ENCODE peak calls at places on chromosome 11, in eight cellular contexts. J, F, E, Q, P, V, H and M are unnamed samples.

GRCh38 chr11:89489930-89490329 is 1.2 kb downstream of the NOX4 start:
- DNase-seq in J (no peak), F (no peak), E (no peak), Q (no peak), P (no peak), V (no peak), H (no peak), M (no peak)

GRCh38 chr11:108241370-108242037 is 18.6 kb downstream of the ATM start:
- DNase-seq in J (no peak), F (no peak), E (no peak), Q (no peak), P (no peak), V (no peak), H (no peak), M (no peak)

GRCh38 chr11:100316990-100317389 is 370.1 kb upstream of the ARHGAP42 start:
- DNase-seq in J (no peak), F (no peak), E (no peak), Q (no peak), P (no peak), V (no peak), H (no peak), M (no peak)

GRCh38 chr11:30879322-30880020 is 293.3 kb upstream of the MPPED2 start:
- DNase-seq in J (no peak), F (no peak), E (no peak), Q (no peak), P (no peak), V (no peak), H (no peak), M (no peak)

GRCh38 chr11:20327377-20327776 is 36.1 kb upstream of the HTATIP2 start:
- DNase-seq in J (no peak), F (no peak), E (no peak), Q (no peak), P (no peak), V (no peak), H (no peak), M (no peak)

GRCh38 chr11:63478896-63479295 is 12.1 kb downstream of the PLAAT5 start:
- DNase-seq in J (no peak), F (no peak), E (peak), Q (peak), P (peak), V (peak), H (peak), M (peak)

GRCh38 chr11:68146704-68147474 is 25.7 kb upstream of the CHKA start:
- DNase-seq in J (peak), F (peak), E (peak), Q (peak), P (no peak), V (no peak), H (no peak), M (no peak)

GRCh38 chr11:17827006-17827405 is 92.4 kb downstream of the KCNC1 start:
- DNase-seq in J (no peak), F (no peak), E (no peak), Q (no peak), P (no peak), V (no peak), H (no peak), M (no peak)

GRCh38 chr11:116946414-116946813 is 109.0 kb upstream of the APOA1 start:
- DNase-seq in J (no peak), F (no peak), E (no peak), Q (no peak), P (no peak), V (no peak), H (no peak), M (no peak)

GRCh38 chr11:22567759-22568158 is 57.9 kb downstream of the FANCF start:
- DNase-seq in J (no peak), F (no peak), E (no peak), Q (no peak), P (no peak), V (no peak), H (no peak), M (no peak)

GRCh38 chr11:119864836-119865235 is 135.8 kb upstream of the NECTIN1 start:
- DNase-seq in J (no peak), F (no peak), E (no peak), Q (no peak), P (no peak), V (no peak), H (no peak), M (no peak)

GRCh38 chr11:60899021-60899936 is 7.1 kb downstream of the PRPF19 start:
- DNase-seq in J (no peak), F (no peak), E (no peak), Q (peak), P (no peak), V (no peak), H (no peak), M (peak)

GRCh38 chr11:117300301-117300700 is 9.2 kb downstream of the BACE1-AS start:
- DNase-seq in J (peak), F (peak), E (no peak), Q (no peak), P (no peak), V (peak), H (no peak), M (peak)

GRCh38 chr11:79160786-79161403 is 279.9 kb downstream of the TENM4 start:
- DNase-seq in J (no peak), F (no peak), E (no peak), Q (no peak), P (no peak), V (no peak), H (no peak), M (no peak)

GRCh38 chr11:71204294-71204693 is 48.1 kb downstream of the SHANK2 start:
- DNase-seq in J (peak), F (no peak), E (no peak), Q (no peak), P (no peak), V (no peak), H (no peak), M (no peak)

GRCh38 chr11:124075841-124076571 is 34.9 kb upstream of the OR10G7 start:
- DNase-seq in J (peak), F (peak), E (no peak), Q (no peak), P (no peak), V (no peak), H (no peak), M (peak)

GRCh38 chr11:69221086-69221485 is 65.4 kb downstream of the SMIM38 start:
- DNase-seq in J (no peak), F (no peak), E (no peak), Q (no peak), P (no peak), V (no peak), H (no peak), M (no peak)

GRCh38 chr11:117786099-117786870 is 10.7 kb downstream of the DSCAML1 start:
- DNase-seq in J (no peak), F (no peak), E (no peak), Q (no peak), P (no peak), V (no peak), H (no peak), M (no peak)

GRCh38 chr11:76669901-76670474 is 559 bp downstream of the LRRC32 start:
- DNase-seq in J (peak), F (peak), E (no peak), Q (no peak), P (no peak), V (peak), H (no peak), M (no peak)

GRCh38 chr11:117859061-117859460 is 17.4 kb downstream of the FXYD6 start:
- DNase-seq in J (no peak), F (no peak), E (no peak), Q (no peak), P (no peak), V (peak), H (no peak), M (no peak)

GRCh38 chr11:1566381-1567051 is 5.6 kb downstream of the DUSP8 start:
- DNase-seq in J (peak), F (no peak), E (no peak), Q (no peak), P (no peak), V (no peak), H (no peak), M (no peak)

GRCh38 chr11:40054631-40055030 is 1404.8 kb downstream of the LRRC4C start:
- DNase-seq in J (no peak), F (no peak), E (no peak), Q (no peak), P (no peak), V (no peak), H (no peak), M (no peak)

GRCh38 chr11:34190192-34191139 is 85.0 kb downstream of the NAT10 start:
- DNase-seq in J (no peak), F (no peak), E (no peak), Q (no peak), P (no peak), V (no peak), H (no peak), M (no peak)

GRCh38 chr11:119352857-119353260 is 6.4 kb upstream of the MFRP start:
- DNase-seq in J (peak), F (no peak), E (no peak), Q (no peak), P (no peak), V (no peak), H (no peak), M (no peak)

GRCh38 chr11:69647349-69647748 is 6.4 kb downstream of the CCND1 start:
- DNase-seq in J (peak), F (no peak), E (no peak), Q (no peak), P (no peak), V (no peak), H (no peak), M (no peak)

GRCh38 chr11:2928605-2929510 is at the start of gene PHLDA2:
- DNase-seq in J (peak), F (peak), E (no peak), Q (peak), P (peak), V (no peak), H (peak), M (no peak)

GRCh38 chr11:2790581-2790925 is 90.8 kb upstream of the KCNQ1OT1 start:
- DNase-seq in J (no peak), F (no peak), E (no peak), Q (no peak), P (no peak), V (peak), H (no peak), M (no peak)

GRCh38 chr11:76670475-76671235 is at the start of gene LRRC32:
- DNase-seq in J (peak), F (peak), E (no peak), Q (peak), P (no peak), V (peak), H (no peak), M (no peak)

GRCh38 chr11:10931761-10932700 is 74.2 kb upstream of the ZBED5 start:
- DNase-seq in J (peak), F (peak), E (no peak), Q (no peak), P (no peak), V (peak), H (no peak), M (no peak)

GRCh38 chr11:2884424-2884815 is 1.2 kb downstream of the CDKN1C start:
- DNase-seq in J (peak), F (peak), E (no peak), Q (peak), P (no peak), V (peak), H (no peak), M (no peak)

GRCh38 chr11:94814238-94814976 is 46.3 kb downstream of the AMOTL1 start:
- DNase-seq in J (no peak), F (no peak), E (no peak), Q (no peak), P (no peak), V (peak), H (no peak), M (no peak)

GRCh38 chr11:115939104-115939503 is 434.9 kb upstream of the CADM1 start:
- DNase-seq in J (no peak), F (no peak), E (no peak), Q (no peak), P (no peak), V (no peak), H (no peak), M (no peak)

GRCh38 chr11:120134931-120135228 is 3.0 kb downstream of the TRIM29 start:
- DNase-seq in J (peak), F (no peak), E (no peak), Q (no peak), P (no peak), V (peak), H (no peak), M (no peak)

GRCh38 chr11:3135491-3136440 is 29.3 kb downstream of the OSBPL5 start:
- DNase-seq in J (peak), F (peak), E (no peak), Q (no peak), P (no peak), V (peak), H (no peak), M (no peak)

GRCh38 chr11:68021167-68021787 is 9.2 kb upstream of the NDUFS8 start:
- DNase-seq in J (no peak), F (no peak), E (no peak), Q (no peak), P (no peak), V (no peak), H (no peak), M (no peak)

GRCh38 chr11:76566811-76567210 is 103.7 kb downstream of the LRRC32 start:
- DNase-seq in J (no peak), F (no peak), E (no peak), Q (no peak), P (no peak), V (no peak), H (no peak), M (no peak)

GRCh38 chr11:79922641-79923040 is 481.8 kb upstream of the TENM4 start:
- DNase-seq in J (no peak), F (no peak), E (no peak), Q (no peak), P (no peak), V (no peak), H (no peak), M (no peak)

GRCh38 chr11:96257036-96257435 is 86.0 kb downstream of the MAML2 start:
- DNase-seq in J (no peak), F (no peak), E (no peak), Q (no peak), P (no peak), V (no peak), H (no peak), M (no peak)

GRCh38 chr11:117600261-117600783 is 196.7 kb downstream of the DSCAML1 start:
- DNase-seq in J (no peak), F (no peak), E (peak), Q (no peak), P (no peak), V (no peak), H (no peak), M (peak)

DNA sequence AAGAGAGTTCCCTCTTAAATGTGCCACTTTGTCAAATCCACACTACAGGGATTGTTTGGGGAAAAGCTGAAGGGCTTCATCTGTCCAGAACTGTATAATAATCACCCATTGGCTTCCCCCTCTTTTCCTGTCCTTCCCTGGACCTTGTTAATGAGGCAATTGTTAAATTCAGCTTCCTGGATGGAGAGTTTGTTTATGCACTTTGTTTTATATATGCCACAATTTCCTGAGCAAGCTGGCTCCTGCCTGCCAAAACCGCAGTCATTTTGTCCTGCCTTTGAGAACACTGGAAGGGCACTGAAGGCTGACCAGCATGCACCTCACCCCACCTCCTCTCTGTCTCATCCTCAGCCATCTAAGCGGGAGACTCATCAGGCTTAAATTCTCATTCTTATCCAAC is 86.2 kb downstream of the MSANTD4 start:
- DNase-seq in J (no peak), F (no peak), E (peak), Q (no peak), P (no peak), V (no peak), H (no peak), M (no peak)
- H3K27ac ChIP-seq in J (no peak), F (no peak), E (peak), Q (no peak), P (no peak), V (no peak), H (no peak), M (peak)

GRCh38 chr11:99198215-99198614 is 177.5 kb downstream of the CNTN5 start:
- DNase-seq in J (no peak), F (no peak), E (no peak), Q (no peak), P (no peak), V (no peak), H (no peak), M (no peak)
- H3K27ac ChIP-seq in J (no peak), F (no peak), E (no peak), Q (no peak), P (no peak), V (no peak), H (no peak), M (no peak)

GRCh38 chr11:114085965-114086364 is 26.5 kb downstream of the ZBTB16 start:
- DNase-seq in J (peak), F (no peak), E (no peak), Q (no peak), P (no peak), V (no peak), H (no peak), M (no peak)

GRCh38 chr11:114088216-114088615 is 28.7 kb downstream of the ZBTB16 start:
- DNase-seq in J (peak), F (no peak), E (no peak), Q (no peak), P (no peak), V (no peak), H (no peak), M (no peak)

GRCh38 chr11:114088836-114089235 is 29.3 kb downstream of the ZBTB16 start:
- DNase-seq in J (peak), F (no peak), E (peak), Q (no peak), P (no peak), V (no peak), H (no peak), M (peak)

GRCh38 chr11:114086394-114086793 is 26.9 kb downstream of the ZBTB16 start:
- DNase-seq in J (no peak), F (no peak), E (no peak), Q (no peak), P (no peak), V (no peak), H (no peak), M (no peak)

GRCh38 chr11:114087028-114087427 is 27.5 kb downstream of the ZBTB16 start:
- DNase-seq in J (no peak), F (no peak), E (no peak), Q (no peak), P (no peak), V (no peak), H (no peak), M (no peak)
- H3K27ac ChIP-seq in J (no peak), F (peak), E (no peak), Q (no peak), P (no peak), V (no peak), H (no peak), M (peak)

GRCh38 chr11:35277827-35278226 is 138.9 kb downstream of the CD44 start:
- DNase-seq in J (no peak), F (no peak), E (no peak), Q (no peak), P (no peak), V (no peak), H (no peak), M (no peak)

GRCh38 chr11:35276396-35276795 is 137.4 kb downstream of the CD44 start:
- DNase-seq in J (no peak), F (no peak), E (no peak), Q (no peak), P (peak), V (no peak), H (no peak), M (peak)

GRCh38 chr11:35275808-35276170 is 136.8 kb downstream of the CD44 start:
- DNase-seq in J (no peak), F (no peak), E (no peak), Q (no peak), P (no peak), V (no peak), H (no peak), M (no peak)

GRCh38 chr11:35272391-35272821 is 133.4 kb downstream of the CD44 start:
- DNase-seq in J (no peak), F (no peak), E (no peak), Q (no peak), P (peak), V (no peak), H (peak), M (no peak)

GRCh38 chr11:35274909-35275807 is 136.2 kb downstream of the CD44 start:
- DNase-seq in J (peak), F (peak), E (peak), Q (no peak), P (no peak), V (peak), H (no peak), M (no peak)
- H3K27ac ChIP-seq in J (peak), F (no peak), E (peak), Q (no peak), P (no peak), V (peak), H (no peak), M (peak)

GRCh38 chr11:74644084-74644483 is 51.7 kb downstream of the POLD3 start:
- DNase-seq in J (no peak), F (no peak), E (no peak), Q (no peak), P (no peak), V (no peak), H (no peak), M (no peak)

GRCh38 chr11:74642912-74643311 is 50.5 kb downstream of the POLD3 start:
- DNase-seq in J (no peak), F (no peak), E (no peak), Q (no peak), P (no peak), V (no peak), H (no peak), M (no peak)

GRCh38 chr11:74641905-74642304 is 49.5 kb downstream of the POLD3 start:
- DNase-seq in J (no peak), F (no peak), E (no peak), Q (no peak), P (no peak), V (peak), H (no peak), M (no peak)

GRCh38 chr11:74639533-74639932 is 47.2 kb downstream of the POLD3 start:
- DNase-seq in J (no peak), F (no peak), E (no peak), Q (peak), P (no peak), V (no peak), H (no peak), M (no peak)

DNA sequence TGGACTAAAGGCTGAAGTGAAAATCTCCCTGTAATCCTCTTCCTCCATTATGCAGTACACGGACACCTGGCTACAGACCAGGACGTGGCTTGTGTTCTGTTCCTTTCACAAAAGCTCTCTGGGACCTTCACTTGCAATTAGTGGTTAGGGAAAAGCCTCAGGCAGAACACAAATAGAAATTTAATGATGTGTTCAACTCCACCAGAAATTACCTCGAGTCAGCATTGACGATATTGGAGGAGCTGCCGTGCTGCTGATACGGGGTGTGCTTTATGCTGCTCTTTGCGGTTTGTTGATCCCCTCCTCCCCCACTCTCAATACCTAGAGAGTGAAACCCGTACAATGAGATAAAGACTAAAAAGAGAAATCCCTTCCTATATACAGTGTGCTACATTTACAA is 48.9 kb downstream of the POLD3 start:
- DNase-seq in J (no peak), F (no peak), E (no peak), Q (peak), P (no peak), V (no peak), H (no peak), M (peak)
- H3K27ac ChIP-seq in J (no peak), F (no peak), E (no peak), Q (peak), P (no peak), V (peak), H (no peak), M (peak)

GRCh38 chr11:36055356-36055755 is 111.5 kb downstream of the LDLRAD3 start:
- DNase-seq in J (no peak), F (no peak), E (no peak), Q (no peak), P (no peak), V (no peak), H (no peak), M (no peak)

GRCh38 chr11:36056160-36056751 is 112.4 kb downstream of the LDLRAD3 start:
- DNase-seq in J (no peak), F (no peak), E (no peak), Q (peak), P (no peak), V (no peak), H (no peak), M (no peak)

GRCh38 chr11:36054628-36055027 is 110.8 kb downstream of the LDLRAD3 start:
- DNase-seq in J (no peak), F (no peak), E (no peak), Q (no peak), P (no peak), V (no peak), H (no peak), M (no peak)

GRCh38 chr11:36059660-36060059 is 115.8 kb downstream of the LDLRAD3 start:
- DNase-seq in J (no peak), F (no peak), E (no peak), Q (no peak), P (no peak), V (no peak), H (no peak), M (no peak)

GRCh38 chr11:36057372-36058045 is 113.6 kb downstream of the LDLRAD3 start:
- DNase-seq in J (no peak), F (no peak), E (no peak), Q (no peak), P (no peak), V (peak), H (no peak), M (no peak)
- H3K27ac ChIP-seq in J (no peak), F (peak), E (no peak), Q (no peak), P (no peak), V (no peak), H (no peak), M (no peak)

GRCh38 chr11:32088117-32088941 is 2.5 kb upstream of the RCN1 start:
- DNase-seq in J (no peak), F (peak), E (no peak), Q (peak), P (no peak), V (no peak), H (no peak), M (no peak)
- H3K27ac ChIP-seq in J (no peak), F (peak), E (no peak), Q (peak), P (no peak), V (peak), H (no peak), M (peak)